ENCODE peak calls at places on chromosomes 12 and 14, in six cellular contexts. R is ovary, C is left ventricle myocardium inferior, A is IMR-90, T is keratinocyte, X is transverse colon. Y is an unnamed sample. For H3K4me1, the result is how much of the 10 kb centered on the place peaks cover.

GRCh38 chr14:104892517-104893434 is 27.7 kb downstream of the CEP170B start:
- DNase-seq in C (no peak), X (peak), A (no peak), R (no peak), T (no peak), Y (peak)

GRCh38 chr12:89421093-89421835 is 69.0 kb upstream of the DUSP6 start:
- DNase-seq in A (no peak), C (no peak), R (no peak), T (no peak), X (no peak), Y (no peak)

GRCh38 chr12:90043264-90043663 is 334.6 kb upstream of the ATP2B1 start:
- DNase-seq in R (no peak), T (no peak), C (no peak), A (peak), X (no peak), Y (no peak)

GRCh38 chr12:70520847-70521246 is 116.4 kb downstream of the PTPRB start:
- DNase-seq in X (no peak), T (no peak), R (no peak), A (no peak), C (no peak), Y (no peak)

GRCh38 chr12:65624554-65625086 is 199.7 kb upstream of the HMGA2 start:
- DNase-seq in R (no peak), A (no peak), C (no peak), X (no peak), T (no peak), Y (no peak)

GRCh38 chr14:102693006-102693755 is 84.1 kb upstream of the TRAF3 start:
- DNase-seq in R (no peak), A (no peak), X (no peak), C (no peak), T (no peak), Y (no peak)

GRCh38 chr12:5456906-5457305 is 25.0 kb downstream of the NTF3 start:
- DNase-seq in X (no peak), A (peak), R (no peak), T (no peak), C (no peak), Y (no peak)

GRCh38 chr14:35374273-35374681 is 30.3 kb downstream of the NFKBIA start:
- DNase-seq in R (no peak), A (peak), C (no peak), T (peak), X (peak), Y (peak)

GRCh38 chr12:14373202-14373601 is 7.7 kb downstream of the ATF7IP start:
- DNase-seq in X (no peak), A (peak), C (no peak), R (no peak), T (peak), Y (no peak)

GRCh38 chr12:76226956-76227355 is 121.3 kb downstream of the BBS10 start:
- DNase-seq in X (no peak), R (no peak), C (no peak), A (no peak), T (peak), Y (no peak)
- H3K4me1 ChIP-seq in X (under half), R (under half), C (under half), A (under half), T (under half), Y (under half)

GRCh38 chr12:62694632-62695031 is 228.0 kb downstream of the MON2 start:
- DNase-seq in A (no peak), R (no peak), C (no peak), T (no peak), X (no peak), Y (no peak)
- H3K27ac ChIP-seq in A (no peak), R (no peak), C (no peak), T (no peak), X (no peak), Y (no peak)

GRCh38 chr12:3337944-3338343 is 153.1 kb upstream of the PRMT8 start:
- DNase-seq in R (no peak), X (no peak), T (no peak), C (no peak), A (no peak), Y (no peak)

GRCh38 chr12:3335078-3335487 is 155.9 kb upstream of the PRMT8 start:
- DNase-seq in C (no peak), R (no peak), T (no peak), A (no peak), X (no peak), Y (no peak)

GRCh38 chr12:3333991-3334391 is 157.0 kb upstream of the PRMT8 start:
- DNase-seq in C (peak), X (no peak), A (no peak), R (no peak), T (no peak), Y (peak)

GRCh38 chr12:3339221-3339620 is 151.8 kb upstream of the PRMT8 start:
- DNase-seq in C (no peak), R (no peak), X (no peak), A (no peak), T (no peak), Y (no peak)

GRCh38 chr12:3336606-3337311 is 154.2 kb upstream of the PRMT8 start:
- DNase-seq in A (no peak), C (no peak), T (no peak), R (no peak), X (no peak), Y (peak)
- H3K4me1 ChIP-seq in A (under half), C (under half), T (under half), R (under half), X (under half), Y (under half)

DNA sequence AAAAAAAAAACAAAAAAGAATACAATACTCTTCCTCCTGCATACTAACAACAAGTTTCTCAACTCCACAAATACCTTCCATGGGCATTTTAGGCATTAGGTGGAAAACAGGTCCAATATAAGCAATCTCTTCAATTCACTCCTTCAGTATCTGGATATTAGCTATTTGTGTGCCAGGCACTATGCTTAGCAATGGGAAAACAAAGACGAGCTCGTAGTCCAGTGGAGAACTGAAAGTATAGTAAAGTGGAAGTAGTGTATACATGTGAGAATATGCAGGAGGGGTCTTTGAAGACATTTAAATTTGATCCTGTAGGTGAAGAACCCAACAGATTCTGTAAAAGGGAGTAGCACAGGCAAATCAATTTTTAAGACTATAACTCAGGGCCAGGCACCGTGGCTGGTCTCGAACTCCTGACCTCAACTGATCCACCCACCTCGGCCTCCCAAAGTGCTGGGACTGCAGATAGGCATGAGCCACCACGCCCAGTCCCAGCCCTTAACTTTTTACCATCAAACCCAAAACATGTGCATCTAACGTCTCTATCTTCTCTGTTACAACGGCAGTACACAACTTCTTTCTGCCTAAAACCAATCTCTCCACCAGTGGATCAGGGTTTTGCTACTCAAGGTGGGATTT is 10.6 kb downstream of the HECTD1 start:
- DNase-seq in C (no peak), T (no peak), R (no peak), A (no peak), X (no peak), Y (no peak)
- H3K27ac ChIP-seq in C (no peak), T (no peak), R (no peak), A (no peak), X (no peak), Y (no peak)

GRCh38 chr14:75294649-75295033 is 16.0 kb downstream of the FOS start:
- DNase-seq in C (no peak), T (no peak), X (no peak), A (no peak), R (no peak), Y (no peak)
- H3K4me1 ChIP-seq in C (under half), T (under half), X (under half), A (under half), R (under half), Y (under half)